ENCODE peak calls at places on chromosomes 5 and 9, in five cellular contexts. P is CD4-positive, CD25-positive, alpha-beta regulatory T cell; G is RKO; I is T-helper 9 cell; B is caudate nucleus. S is an unnamed sample.

GRCh38 chr9:93058357-93059096 is at the start of gene SUSD3:
- DNase-seq in P (peak), G (no peak), I (peak), B (no peak), S (no peak)

GRCh38 chr5:10994088-10994986 is 233.3 kb upstream of the DAP start:
- DNase-seq in P (no peak), G (no peak), I (no peak), B (no peak), S (no peak)

GRCh38 chr5:68433921-68434879 is 218.6 kb downstream of the PIK3R1 start:
- DNase-seq in P (peak), G (peak), I (peak), B (no peak), S (no peak)

GRCh38 chr5:179763215-179763945 is 30.4 kb upstream of the LTC4S start:
- DNase-seq in P (peak), G (peak), I (peak), B (no peak), S (no peak)

GRCh38 chr9:4970970-4971641 is 14.0 kb upstream of the JAK2 start:
- DNase-seq in P (no peak), G (no peak), I (peak), B (no peak), S (peak)

GRCh38 chr9:99134893-99135341 is 30.0 kb downstream of the TGFBR1 start:
- DNase-seq in P (no peak), G (peak), I (no peak), B (no peak), S (no peak)

GRCh38 chr5:132230871-132231270 is 3.2 kb upstream of the P4HA2 start:
- DNase-seq in P (no peak), G (no peak), I (no peak), B (no peak), S (no peak)

GRCh38 chr5:57825026-57825683 is 342.5 kb upstream of the ACTBL2 start:
- DNase-seq in P (no peak), G (no peak), I (no peak), B (no peak), S (no peak)

GRCh38 chr5:158487156-158487555 is 612.6 kb downstream of the EBF1 start:
- DNase-seq in P (no peak), G (no peak), I (no peak), B (no peak), S (no peak)

GRCh38 chr5:34494111-34494755 is 161.9 kb upstream of the RAI14 start:
- DNase-seq in P (no peak), G (no peak), I (no peak), B (no peak), S (no peak)

GRCh38 chr5:151743535-151743934 is 14.9 kb downstream of the ATOX1 start:
- DNase-seq in P (no peak), G (no peak), I (no peak), B (no peak), S (no peak)

GRCh38 chr9:110123364-110124095 is 84.4 kb downstream of the C9orf152 start:
- DNase-seq in P (no peak), G (no peak), I (no peak), B (no peak), S (no peak)

GRCh38 chr9:32665101-32665500 is 29.6 kb upstream of the TAF1L start:
- DNase-seq in P (no peak), G (peak), I (no peak), B (no peak), S (no peak)

GRCh38 chr9:113998529-113999255 is 79.4 kb downstream of the AMBP start:
- DNase-seq in P (no peak), G (no peak), I (no peak), B (no peak), S (no peak)

GRCh38 chr5:135156715-135157404 is 122.8 kb upstream of the PITX1 start:
- DNase-seq in P (no peak), G (no peak), I (no peak), B (no peak), S (no peak)

GRCh38 chr5:150523472-150524350 is 15.8 kb downstream of the NDST1 start:
- DNase-seq in P (peak), G (peak), I (no peak), B (no peak), S (peak)

GRCh38 chr5:20248102-20248501 is 260.1 kb upstream of the CDH18 start:
- DNase-seq in P (no peak), G (no peak), I (no peak), B (no peak), S (no peak)

GRCh38 chr9:12862596-12862995 is 87.8 kb downstream of the LURAP1L start:
- DNase-seq in P (no peak), G (no peak), I (no peak), B (no peak), S (no peak)

GRCh38 chr9:98081477-98082219 is 25.1 kb downstream of the NANS start:
- DNase-seq in P (no peak), G (peak), I (no peak), B (no peak), S (no peak)

GRCh38 chr5:124822647-124823046 is 76.2 kb upstream of the ZNF608 start:
- DNase-seq in P (no peak), G (no peak), I (no peak), B (no peak), S (no peak)

GRCh38 chr9:24416136-24416535 is 129.6 kb downstream of the IZUMO3 start:
- DNase-seq in P (no peak), G (no peak), I (no peak), B (no peak), S (no peak)

GRCh38 chr5:104643320-104643719 is 1080.7 kb upstream of the NUDT12 start:
- DNase-seq in P (no peak), G (no peak), I (no peak), B (no peak), S (no peak)

GRCh38 chr9:84711936-84712335 is 42.4 kb downstream of the NTRK2 start:
- DNase-seq in P (no peak), G (peak), I (no peak), B (peak), S (peak)

GRCh38 chr9:107624216-107624948 is 134.8 kb upstream of the KLF4 start:
- DNase-seq in P (no peak), G (no peak), I (no peak), B (no peak), S (no peak)

GRCh38 chr9:93116049-93116961 is 17.7 kb downstream of the NINJ1 start:
- DNase-seq in P (no peak), G (peak), I (no peak), B (no peak), S (no peak)

GRCh38 chr9:127754099-127754760 is 19.1 kb upstream of the TOR2A start:
- DNase-seq in P (no peak), G (no peak), I (no peak), B (peak), S (peak)

GRCh38 chr5:149747141-149747832 is 17.2 kb downstream of the PPARGC1B start:
- DNase-seq in P (no peak), G (no peak), I (no peak), B (no peak), S (no peak)